ENCODE peak calls at places on chromosomes 7 and 10, in four cellular contexts. I, D, V and H are unnamed samples.

GRCh38 chr7:135537453-135537852 is 20.3 kb upstream of the NUP205 start:
- DNase-seq in I (no peak), D (no peak), V (no peak), H (no peak)

GRCh38 chr10:62037166-62037831 is 135.8 kb downstream of the ARID5B start:
- DNase-seq in I (no peak), D (no peak), V (no peak), H (no peak)

GRCh38 chr10:63608511-63608910 is 87.3 kb downstream of the REEP3 start:
- DNase-seq in I (no peak), D (no peak), V (no peak), H (no peak)

GRCh38 chr10:85679696-85680095 is 686.9 kb downstream of the GRID1 start:
- DNase-seq in I (no peak), D (no peak), V (no peak), H (no peak)

GRCh38 chr7:29194206-29194593 is 375 bp upstream of the CHN2 start:
- DNase-seq in I (no peak), D (no peak), V (no peak), H (no peak)

GRCh38 chr10:24442234-24442633 is 233.3 kb downstream of the KIAA1217 start:
- DNase-seq in I (no peak), D (no peak), V (no peak), H (no peak)

GRCh38 chr7:75638607-75639070 is 100.1 kb downstream of the HIP1 start:
- DNase-seq in I (no peak), D (peak), V (no peak), H (no peak)

GRCh38 chr10:126252884-126253612 is 135.2 kb downstream of the ADAM12 start:
- DNase-seq in I (no peak), D (no peak), V (no peak), H (no peak)

GRCh38 chr10:34758447-34758996 is 56.6 kb downstream of the PARD3 start:
- DNase-seq in I (peak), D (peak), V (no peak), H (peak)

GRCh38 chr10:106708521-106708920 is 456.0 kb downstream of the SORCS1 start:
- DNase-seq in I (no peak), D (no peak), V (peak), H (no peak)

GRCh38 chr7:77199008-77199966 is at the start of gene FGL2:
- DNase-seq in I (no peak), D (no peak), V (no peak), H (no peak)

GRCh38 chr7:1611708-1612241 is 41.9 kb upstream of the PSMG3 start:
- DNase-seq in I (peak), D (no peak), V (no peak), H (no peak)

GRCh38 chr10:129035052-129035805 is 431.8 kb upstream of the MGMT start:
- DNase-seq in I (no peak), D (no peak), V (no peak), H (no peak)

GRCh38 chr7:2071133-2071832 is 161.5 kb downstream of the MAD1L1 start:
- DNase-seq in I (no peak), D (peak), V (no peak), H (no peak)

GRCh38 chr10:29685506-29685905 is 50.7 kb upstream of the SVIL start:
- DNase-seq in I (no peak), D (no peak), V (no peak), H (no peak)

GRCh38 chr10:49743464-49744075 is 18.6 kb downstream of the OGDHL start:
- DNase-seq in I (no peak), D (no peak), V (no peak), H (no peak)

GRCh38 chr7:26507375-26508068 is 215.9 kb downstream of the SNX10 start:
- DNase-seq in I (no peak), D (no peak), V (no peak), H (no peak)

GRCh38 chr7:94529516-94529915 is 19.9 kb downstream of the CASD1 start:
- DNase-seq in I (no peak), D (no peak), V (no peak), H (no peak)

GRCh38 chr10:122139627-122140151 is 131.4 kb upstream of the BTBD16 start:
- DNase-seq in I (no peak), D (no peak), V (no peak), H (no peak)

GRCh38 chr10:32366588-32366987 is 19.6 kb upstream of the EPC1 start:
- DNase-seq in I (no peak), D (no peak), V (no peak), H (no peak)

GRCh38 chr10:48235501-48235900 is 39.0 kb downstream of the FRMPD2 start:
- DNase-seq in I (no peak), D (no peak), V (no peak), H (no peak)

GRCh38 chr7:106041140-106041717 is 70.9 kb downstream of the SYPL1 start:
- DNase-seq in I (peak), D (peak), V (no peak), H (no peak)

GRCh38 chr7:39069886-39070881 is 92.5 kb downstream of the POU6F2 start:
- DNase-seq in I (no peak), D (no peak), V (no peak), H (no peak)

GRCh38 chr10:2117641-2118040 is 380.3 kb upstream of the ADARB2 start:
- DNase-seq in I (no peak), D (no peak), V (no peak), H (no peak)

GRCh38 chr7:107622937-107623336 is 37.7 kb upstream of the SLC26A4 start:
- DNase-seq in I (no peak), D (no peak), V (no peak), H (no peak)

GRCh38 chr7:73893342-73894101 is 32.6 kb downstream of the TMEM270 start:
- DNase-seq in I (no peak), D (no peak), V (no peak), H (no peak)

GRCh38 chr10:929965-930364 is 1.5 kb downstream of the LARP4B start:
- DNase-seq in I (no peak), D (no peak), V (no peak), H (no peak)

GRCh38 chr7:93463764-93464163 is 110.8 kb downstream of the CALCR start:
- DNase-seq in I (no peak), D (no peak), V (no peak), H (no peak)

GRCh38 chr10:10629512-10629911 is 388.2 kb upstream of the CELF2 start:
- DNase-seq in I (no peak), D (no peak), V (no peak), H (no peak)

GRCh38 chr7:69540275-69540674 is 58.0 kb upstream of the AUTS2 start:
- DNase-seq in I (no peak), D (no peak), V (no peak), H (no peak)

GRCh38 chr10:123093489-123093888 is 42.3 kb upstream of the HMX3 start:
- DNase-seq in I (no peak), D (no peak), V (no peak), H (no peak)

GRCh38 chr10:114403545-114404161 is 649 bp downstream of the AFAP1L2 start:
- DNase-seq in I (no peak), D (no peak), V (no peak), H (no peak)

GRCh38 chr10:34157501-34157900 is 657.6 kb downstream of the PARD3 start:
- DNase-seq in I (no peak), D (no peak), V (no peak), H (no peak)

GRCh38 chr7:150465414-150465813 is 15.0 kb downstream of the GIMAP8 start:
- DNase-seq in I (no peak), D (no peak), V (no peak), H (no peak)
- TF ChIP-seq EGR1 in I (no peak), D (no peak), V (no peak), H (no peak)

GRCh38 chr7:43648725-43649406 is 66.0 kb downstream of the STK17A start:
- DNase-seq in I (no peak), D (no peak), V (no peak), H (peak)

GRCh38 chr7:43649755-43650274 is 66.9 kb downstream of the STK17A start:
- DNase-seq in I (no peak), D (no peak), V (no peak), H (peak)

GRCh38 chr7:43652364-43652763 is 69.5 kb downstream of the STK17A start:
- DNase-seq in I (no peak), D (no peak), V (no peak), H (no peak)

GRCh38 chr7:43647772-43648643 is 65.1 kb downstream of the STK17A start:
- DNase-seq in I (peak), D (no peak), V (no peak), H (peak)

DNA sequence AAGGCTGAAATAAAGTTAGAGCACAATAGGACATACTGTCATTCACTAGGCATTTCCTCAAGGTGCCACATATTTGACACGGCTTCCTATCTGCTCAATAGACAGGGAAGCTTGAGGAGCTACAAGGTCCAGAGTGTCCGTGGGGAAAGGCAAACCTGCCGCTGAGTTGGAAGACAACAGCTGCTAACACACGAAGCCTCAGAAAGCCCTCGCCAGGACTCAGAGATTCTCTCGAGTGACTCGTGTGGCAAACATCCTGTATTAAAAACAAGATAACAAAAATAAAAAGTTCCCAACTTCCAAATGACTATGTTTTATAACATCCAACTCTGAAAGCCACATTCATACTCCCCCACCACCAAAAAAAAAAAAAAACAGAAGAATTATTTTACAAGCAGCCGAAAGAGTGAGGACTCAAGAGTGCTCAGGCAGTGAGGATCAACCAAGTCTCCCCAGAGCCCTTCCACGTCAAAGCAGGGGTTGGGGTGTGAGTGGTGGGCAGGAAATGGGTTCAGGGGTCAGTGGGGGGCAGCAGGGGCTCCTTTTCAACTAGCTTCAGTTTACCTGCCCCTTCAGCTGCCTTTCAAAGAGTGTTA is 67.6 kb downstream of the STK17A start:
- DNase-seq in I (no peak), D (no peak), V (no peak), H (no peak)
- TF ChIP-seq EGR1 in I (no peak), D (no peak), V (no peak), H (no peak)

GRCh38 chr7:80392229-80393169 is 119.4 kb downstream of the GNAT3 start:
- DNase-seq in I (peak), D (no peak), V (no peak), H (no peak)
- TF ChIP-seq EGR1 in I (no peak), D (no peak), V (no peak), H (no peak)

GRCh38 chr10:116210588-116211346 is 62.2 kb downstream of the GFRA1 start:
- DNase-seq in I (no peak), D (no peak), V (no peak), H (no peak)

GRCh38 chr10:116208999-116209398 is 64.0 kb downstream of the GFRA1 start:
- DNase-seq in I (no peak), D (no peak), V (no peak), H (no peak)

GRCh38 chr10:116215651-116216050 is 57.4 kb downstream of the GFRA1 start:
- DNase-seq in I (no peak), D (no peak), V (no peak), H (no peak)

GRCh38 chr10:116212756-116213155 is 60.2 kb downstream of the GFRA1 start:
- DNase-seq in I (no peak), D (no peak), V (no peak), H (no peak)

DNA sequence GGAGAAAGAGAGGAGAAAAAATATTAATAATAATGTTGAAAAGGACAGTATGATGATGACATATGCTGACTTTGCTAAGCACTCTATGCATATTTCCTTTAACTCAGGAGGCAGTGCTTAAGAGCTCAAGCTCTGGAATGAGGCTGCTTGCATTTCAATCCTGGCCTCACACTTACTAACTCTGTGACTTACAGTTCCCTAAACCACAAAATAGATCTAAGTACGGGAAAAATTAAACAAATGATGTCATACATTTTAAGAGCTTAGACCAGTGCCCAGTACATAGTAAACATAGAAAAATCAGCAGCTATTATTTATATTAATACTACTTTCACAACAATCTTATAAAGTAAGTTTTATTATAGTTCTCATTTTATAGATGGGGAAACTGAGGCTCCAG is 61.3 kb downstream of the GFRA1 start:
- DNase-seq in I (no peak), D (no peak), V (no peak), H (no peak)
- TF ChIP-seq EGR1 in I (no peak), D (no peak), V (no peak), H (no peak)

GRCh38 chr10:77248104-77248503 is 389.5 kb downstream of the KCNMA1 start:
- DNase-seq in I (no peak), D (no peak), V (no peak), H (no peak)

GRCh38 chr10:77252380-77252779 is 385.2 kb downstream of the KCNMA1 start:
- DNase-seq in I (no peak), D (no peak), V (no peak), H (no peak)

GRCh38 chr10:77247076-77247561 is 390.5 kb downstream of the KCNMA1 start:
- DNase-seq in I (no peak), D (no peak), V (no peak), H (no peak)

GRCh38 chr10:77251297-77252013 is 386.2 kb downstream of the KCNMA1 start:
- DNase-seq in I (peak), D (peak), V (no peak), H (no peak)

GRCh38 chr10:77249901-77250459 is 387.6 kb downstream of the KCNMA1 start:
- DNase-seq in I (no peak), D (no peak), V (no peak), H (no peak)
- TF ChIP-seq EGR1 in I (no peak), D (no peak), V (no peak), H (no peak)

GRCh38 chr7:3356173-3356572 is 55.1 kb downstream of the SDK1 start:
- DNase-seq in I (no peak), D (no peak), V (no peak), H (no peak)
- TF ChIP-seq EGR1 in I (no peak), D (no peak), V (no peak), H (no peak)

GRCh38 chr7:130895006-130895750 is 161.2 kb upstream of the KLF14 start:
- DNase-seq in I (no peak), D (no peak), V (no peak), H (no peak)

GRCh38 chr7:130899071-130899451 is 165.1 kb upstream of the KLF14 start:
- DNase-seq in I (no peak), D (no peak), V (no peak), H (no peak)

GRCh38 chr7:130897515-130898419 is 163.8 kb upstream of the KLF14 start:
- DNase-seq in I (no peak), D (no peak), V (no peak), H (peak)

GRCh38 chr7:130896051-130896881 is 162.3 kb upstream of the KLF14 start:
- DNase-seq in I (no peak), D (peak), V (no peak), H (no peak)

DNA sequence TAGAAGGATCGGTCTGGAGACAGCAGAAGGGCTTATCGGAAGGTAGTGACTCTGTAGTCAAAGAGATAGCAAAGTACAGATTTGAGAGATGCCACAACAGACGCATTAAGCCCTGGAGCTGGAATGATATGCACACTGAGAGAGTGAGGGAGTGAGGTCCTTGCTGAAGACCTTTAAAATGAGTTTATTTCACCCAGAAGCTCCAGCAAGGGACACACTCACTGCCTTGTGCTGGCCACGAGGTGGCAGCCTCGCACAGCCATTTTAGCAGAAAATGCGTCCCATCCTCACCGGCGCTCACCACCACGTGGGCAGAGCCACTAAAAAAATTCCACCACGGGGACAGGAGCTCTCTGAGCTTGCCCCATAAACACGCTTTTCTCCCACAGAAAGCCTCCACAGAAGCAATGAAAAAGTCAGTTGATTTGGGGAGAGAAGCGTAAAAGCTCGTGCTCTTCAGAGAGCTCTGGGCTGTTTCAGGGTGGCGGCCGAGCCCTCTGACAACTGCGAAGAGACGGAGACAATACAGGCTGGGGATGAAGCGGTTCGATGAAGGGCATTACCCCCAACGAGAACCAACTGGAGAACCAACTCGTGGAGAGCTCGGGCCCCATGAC is 163.0 kb upstream of the KLF14 start:
- DNase-seq in I (peak), D (peak), V (no peak), H (no peak)
- TF ChIP-seq EGR1 in I (no peak), D (no peak), V (peak), H (no peak)

GRCh38 chr7:101486764-101487458 is 124.2 kb downstream of the COL26A1 start:
- DNase-seq in I (no peak), D (no peak), V (no peak), H (no peak)
- TF ChIP-seq EGR1 in I (no peak), D (no peak), V (peak), H (no peak)

DNA sequence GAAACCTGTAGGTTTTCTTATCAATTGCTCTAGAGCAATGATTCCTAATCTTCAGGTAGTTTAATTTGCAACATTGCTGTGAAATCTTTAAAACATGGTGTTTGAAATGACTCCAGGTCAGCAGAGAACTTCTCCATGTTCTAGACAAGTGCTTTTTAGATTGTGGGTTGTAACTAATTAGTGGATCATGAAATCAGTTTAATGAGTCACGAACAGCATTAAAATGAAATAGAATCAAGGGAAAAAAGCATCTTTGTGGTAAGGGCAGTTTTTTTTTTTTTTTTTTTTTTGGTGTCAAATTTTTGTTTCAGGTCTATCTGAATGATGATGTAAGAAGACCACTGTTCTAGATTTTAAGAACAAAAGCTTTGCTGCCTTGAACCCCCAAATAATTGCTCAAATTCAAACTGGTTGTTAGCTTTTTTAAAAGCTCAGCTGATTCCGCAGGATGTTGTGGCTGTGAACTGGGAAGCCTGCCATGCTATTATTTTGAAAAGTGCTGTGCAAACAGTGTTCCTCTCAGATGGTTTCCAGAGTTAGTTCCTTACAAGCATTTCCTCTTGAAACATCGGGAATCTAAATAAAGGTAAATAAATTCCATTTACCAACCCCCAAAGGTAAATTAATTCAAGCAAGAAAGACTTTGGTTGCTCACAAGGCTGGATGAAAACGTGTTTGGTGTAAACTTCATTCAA is 13.1 kb upstream of the PDK4 start:
- DNase-seq in I (no peak), D (no peak), V (no peak), H (no peak)
- TF ChIP-seq EGR1 in I (no peak), D (no peak), V (no peak), H (no peak)